ENCODE peak calls at places on chromosomes 12 and 14, in eight cellular contexts. One of them, this sample, is unnamed.

GRCh38 chr14:60488175-60488574 is 2.3 kb upstream of the C14orf39 start:
- DNase-seq in WERI-Rb-1: no peak
- DNase-seq in DND-41: no peak
- DNase-seq in astrocyte of the spinal cord: no peak
- DNase-seq in osteocyte: no peak
- DNase-seq in glutamatergic neuron: no peak
- DNase-seq in thyroid gland: no peak
- DNase-seq in epithelial cell of esophagus: no peak
- DNase-seq in this sample: no peak

GRCh38 chr14:76922599-76922998 is 96.4 kb downstream of the LRRC74A start:
- DNase-seq in WERI-Rb-1: no peak
- DNase-seq in DND-41: peak
- DNase-seq in astrocyte of the spinal cord: peak
- DNase-seq in osteocyte: no peak
- DNase-seq in glutamatergic neuron: no peak
- DNase-seq in thyroid gland: no peak
- DNase-seq in epithelial cell of esophagus: no peak
- DNase-seq in this sample: no peak

GRCh38 chr12:127809236-127809635 is 457.7 kb upstream of the TMEM132C start:
- DNase-seq in WERI-Rb-1: no peak
- DNase-seq in DND-41: no peak
- DNase-seq in astrocyte of the spinal cord: peak
- DNase-seq in osteocyte: no peak
- DNase-seq in glutamatergic neuron: no peak
- DNase-seq in thyroid gland: peak
- DNase-seq in epithelial cell of esophagus: peak
- DNase-seq in this sample: no peak

GRCh38 chr12:128791395-128792322 is 32.1 kb downstream of the SLC15A4 start:
- DNase-seq in WERI-Rb-1: no peak
- DNase-seq in DND-41: no peak
- DNase-seq in astrocyte of the spinal cord: no peak
- DNase-seq in osteocyte: no peak
- DNase-seq in glutamatergic neuron: no peak
- DNase-seq in thyroid gland: no peak
- DNase-seq in epithelial cell of esophagus: peak
- DNase-seq in this sample: peak

GRCh38 chr12:129772463-129773169 is 131.2 kb downstream of the TMEM132D start:
- DNase-seq in WERI-Rb-1: no peak
- DNase-seq in DND-41: no peak
- DNase-seq in astrocyte of the spinal cord: peak
- DNase-seq in osteocyte: no peak
- DNase-seq in glutamatergic neuron: no peak
- DNase-seq in thyroid gland: no peak
- DNase-seq in epithelial cell of esophagus: no peak
- DNase-seq in this sample: no peak

GRCh38 chr12:4031703-4032291 is 158.6 kb upstream of the PARP11 start:
- DNase-seq in WERI-Rb-1: no peak
- DNase-seq in DND-41: no peak
- DNase-seq in astrocyte of the spinal cord: no peak
- DNase-seq in osteocyte: no peak
- DNase-seq in glutamatergic neuron: no peak
- DNase-seq in thyroid gland: no peak
- DNase-seq in epithelial cell of esophagus: peak
- DNase-seq in this sample: no peak

GRCh38 chr12:114481200-114481535 is 75.2 kb upstream of the TBX5 start:
- DNase-seq in WERI-Rb-1: no peak
- DNase-seq in DND-41: no peak
- DNase-seq in astrocyte of the spinal cord: no peak
- DNase-seq in osteocyte: no peak
- DNase-seq in glutamatergic neuron: peak
- DNase-seq in thyroid gland: no peak
- DNase-seq in epithelial cell of esophagus: no peak
- DNase-seq in this sample: no peak

GRCh38 chr12:49389092-49389703 is 21.9 kb downstream of the SPATS2 start:
- DNase-seq in WERI-Rb-1: no peak
- DNase-seq in DND-41: no peak
- DNase-seq in astrocyte of the spinal cord: no peak
- DNase-seq in osteocyte: no peak
- DNase-seq in glutamatergic neuron: peak
- DNase-seq in thyroid gland: peak
- DNase-seq in epithelial cell of esophagus: no peak
- DNase-seq in this sample: peak

GRCh38 chr12:88996389-88996788 is 355.9 kb downstream of the DUSP6 start:
- DNase-seq in WERI-Rb-1: no peak
- DNase-seq in DND-41: no peak
- DNase-seq in astrocyte of the spinal cord: no peak
- DNase-seq in osteocyte: no peak
- DNase-seq in glutamatergic neuron: no peak
- DNase-seq in thyroid gland: no peak
- DNase-seq in epithelial cell of esophagus: no peak
- DNase-seq in this sample: no peak

GRCh38 chr12:27779837-27780611 is at the start of the genes KLHL42 and MANSC4:
- DNase-seq in WERI-Rb-1: peak
- DNase-seq in DND-41: peak
- DNase-seq in astrocyte of the spinal cord: peak
- DNase-seq in osteocyte: peak
- DNase-seq in glutamatergic neuron: peak
- DNase-seq in thyroid gland: peak
- DNase-seq in epithelial cell of esophagus: peak
- DNase-seq in this sample: peak

GRCh38 chr12:27614866-27615265 is 81.4 kb upstream of the REP15 start:
- DNase-seq in WERI-Rb-1: no peak
- DNase-seq in DND-41: no peak
- DNase-seq in astrocyte of the spinal cord: no peak
- DNase-seq in osteocyte: no peak
- DNase-seq in glutamatergic neuron: no peak
- DNase-seq in thyroid gland: no peak
- DNase-seq in epithelial cell of esophagus: no peak
- DNase-seq in this sample: no peak

GRCh38 chr12:3304436-3305135 is 186.4 kb upstream of the PRMT8 start:
- DNase-seq in WERI-Rb-1: no peak
- DNase-seq in DND-41: no peak
- DNase-seq in astrocyte of the spinal cord: peak
- DNase-seq in osteocyte: no peak
- DNase-seq in glutamatergic neuron: no peak
- DNase-seq in thyroid gland: peak
- DNase-seq in epithelial cell of esophagus: peak
- DNase-seq in this sample: no peak

GRCh38 chr14:60323199-60323891 is 74.3 kb downstream of the PPM1A start:
- DNase-seq in WERI-Rb-1: peak
- DNase-seq in DND-41: no peak
- DNase-seq in astrocyte of the spinal cord: no peak
- DNase-seq in osteocyte: no peak
- DNase-seq in glutamatergic neuron: peak
- DNase-seq in thyroid gland: no peak
- DNase-seq in epithelial cell of esophagus: no peak
- DNase-seq in this sample: no peak

GRCh38 chr14:89407856-89408255 is 9.2 kb downstream of the FOXN3 start:
- DNase-seq in WERI-Rb-1: no peak
- DNase-seq in DND-41: no peak
- DNase-seq in astrocyte of the spinal cord: no peak
- DNase-seq in osteocyte: no peak
- DNase-seq in glutamatergic neuron: no peak
- DNase-seq in thyroid gland: no peak
- DNase-seq in epithelial cell of esophagus: peak
- DNase-seq in this sample: no peak

GRCh38 chr14:95066427-95066986 is 90.8 kb downstream of the DICER1 start:
- DNase-seq in WERI-Rb-1: no peak
- DNase-seq in DND-41: no peak
- DNase-seq in astrocyte of the spinal cord: no peak
- DNase-seq in osteocyte: no peak
- DNase-seq in glutamatergic neuron: no peak
- DNase-seq in thyroid gland: no peak
- DNase-seq in epithelial cell of esophagus: no peak
- DNase-seq in this sample: no peak

GRCh38 chr12:102911320-102911719 is 5.7 kb downstream of the PAH start:
- DNase-seq in WERI-Rb-1: no peak
- DNase-seq in DND-41: no peak
- DNase-seq in astrocyte of the spinal cord: no peak
- DNase-seq in osteocyte: no peak
- DNase-seq in glutamatergic neuron: no peak
- DNase-seq in thyroid gland: no peak
- DNase-seq in epithelial cell of esophagus: no peak
- DNase-seq in this sample: no peak

GRCh38 chr12:94205738-94206310 is 57.4 kb downstream of the PLXNC1 start:
- DNase-seq in WERI-Rb-1: no peak
- DNase-seq in DND-41: no peak
- DNase-seq in astrocyte of the spinal cord: no peak
- DNase-seq in osteocyte: no peak
- DNase-seq in glutamatergic neuron: no peak
- DNase-seq in thyroid gland: no peak
- DNase-seq in epithelial cell of esophagus: no peak
- DNase-seq in this sample: no peak

GRCh38 chr14:26138764-26139445 is 458.9 kb downstream of the NOVA1 start:
- DNase-seq in WERI-Rb-1: no peak
- DNase-seq in DND-41: no peak
- DNase-seq in astrocyte of the spinal cord: peak
- DNase-seq in osteocyte: no peak
- DNase-seq in glutamatergic neuron: no peak
- DNase-seq in thyroid gland: no peak
- DNase-seq in epithelial cell of esophagus: peak
- DNase-seq in this sample: no peak

GRCh38 chr14:26132061-26132460 is 465.8 kb downstream of the NOVA1 start:
- DNase-seq in WERI-Rb-1: no peak
- DNase-seq in DND-41: no peak
- DNase-seq in astrocyte of the spinal cord: peak
- DNase-seq in osteocyte: no peak
- DNase-seq in glutamatergic neuron: no peak
- DNase-seq in thyroid gland: no peak
- DNase-seq in epithelial cell of esophagus: no peak
- DNase-seq in this sample: no peak

GRCh38 chr14:26137161-26137560 is 460.7 kb downstream of the NOVA1 start:
- DNase-seq in WERI-Rb-1: peak
- DNase-seq in DND-41: peak
- DNase-seq in astrocyte of the spinal cord: no peak
- DNase-seq in osteocyte: no peak
- DNase-seq in glutamatergic neuron: no peak
- DNase-seq in thyroid gland: no peak
- DNase-seq in epithelial cell of esophagus: no peak
- DNase-seq in this sample: no peak
- TF ChIP-seq CTCF in WERI-Rb-1: peak
- TF ChIP-seq CTCF in DND-41: peak
- TF ChIP-seq CTCF in astrocyte of the spinal cord: peak
- TF ChIP-seq CTCF in osteocyte: no peak
- TF ChIP-seq CTCF in glutamatergic neuron: peak
- TF ChIP-seq CTCF in thyroid gland: no peak
- TF ChIP-seq CTCF in epithelial cell of esophagus: no peak
- TF ChIP-seq CTCF in this sample: no peak

GRCh38 chr14:99034711-99035171 is 237.3 kb downstream of the BCL11B start:
- DNase-seq in WERI-Rb-1: no peak
- DNase-seq in DND-41: no peak
- DNase-seq in astrocyte of the spinal cord: no peak
- DNase-seq in osteocyte: no peak
- DNase-seq in glutamatergic neuron: no peak
- DNase-seq in thyroid gland: no peak
- DNase-seq in epithelial cell of esophagus: no peak
- DNase-seq in this sample: no peak
- TF ChIP-seq CTCF in WERI-Rb-1: peak
- TF ChIP-seq CTCF in DND-41: peak
- TF ChIP-seq CTCF in astrocyte of the spinal cord: no peak
- TF ChIP-seq CTCF in osteocyte: no peak
- TF ChIP-seq CTCF in glutamatergic neuron: no peak
- TF ChIP-seq CTCF in thyroid gland: no peak
- TF ChIP-seq CTCF in epithelial cell of esophagus: peak
- TF ChIP-seq CTCF in this sample: no peak

GRCh38 chr14:41830679-41831078 is 224.0 kb downstream of the LRFN5 start:
- DNase-seq in WERI-Rb-1: no peak
- DNase-seq in DND-41: no peak
- DNase-seq in astrocyte of the spinal cord: peak
- DNase-seq in osteocyte: no peak
- DNase-seq in glutamatergic neuron: no peak
- DNase-seq in thyroid gland: no peak
- DNase-seq in epithelial cell of esophagus: peak
- DNase-seq in this sample: no peak

GRCh38 chr14:41824441-41824840 is 217.8 kb downstream of the LRFN5 start:
- DNase-seq in WERI-Rb-1: no peak
- DNase-seq in DND-41: no peak
- DNase-seq in astrocyte of the spinal cord: no peak
- DNase-seq in osteocyte: no peak
- DNase-seq in glutamatergic neuron: no peak
- DNase-seq in thyroid gland: no peak
- DNase-seq in epithelial cell of esophagus: no peak
- DNase-seq in this sample: no peak

DNA sequence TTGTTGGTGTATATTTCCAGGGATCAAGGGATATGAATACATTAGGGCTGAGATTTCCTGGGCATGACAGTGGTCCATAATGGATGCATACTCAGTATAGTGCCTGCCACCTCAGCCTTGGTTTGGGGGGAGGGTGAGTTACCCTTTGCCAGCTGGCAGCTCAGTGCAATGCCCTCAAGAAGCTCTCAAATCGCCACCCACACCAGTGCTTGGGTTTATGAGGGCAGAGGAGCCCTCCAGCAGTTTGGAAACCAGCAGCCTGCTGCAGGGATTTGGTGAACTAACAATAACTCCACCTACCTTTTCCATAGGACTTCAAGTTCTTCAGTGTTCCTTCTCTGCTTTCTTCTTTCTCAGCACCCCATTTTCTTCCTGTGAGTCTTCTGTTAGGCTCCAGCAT is 218.9 kb downstream of the LRFN5 start:
- DNase-seq in WERI-Rb-1: no peak
- DNase-seq in DND-41: no peak
- DNase-seq in astrocyte of the spinal cord: no peak
- DNase-seq in osteocyte: no peak
- DNase-seq in glutamatergic neuron: no peak
- DNase-seq in thyroid gland: no peak
- DNase-seq in epithelial cell of esophagus: no peak
- DNase-seq in this sample: no peak
- TF ChIP-seq CTCF in WERI-Rb-1: no peak
- TF ChIP-seq CTCF in DND-41: no peak
- TF ChIP-seq CTCF in astrocyte of the spinal cord: no peak
- TF ChIP-seq CTCF in osteocyte: no peak
- TF ChIP-seq CTCF in glutamatergic neuron: no peak
- TF ChIP-seq CTCF in thyroid gland: no peak
- TF ChIP-seq CTCF in epithelial cell of esophagus: no peak
- TF ChIP-seq CTCF in this sample: no peak

DNA sequence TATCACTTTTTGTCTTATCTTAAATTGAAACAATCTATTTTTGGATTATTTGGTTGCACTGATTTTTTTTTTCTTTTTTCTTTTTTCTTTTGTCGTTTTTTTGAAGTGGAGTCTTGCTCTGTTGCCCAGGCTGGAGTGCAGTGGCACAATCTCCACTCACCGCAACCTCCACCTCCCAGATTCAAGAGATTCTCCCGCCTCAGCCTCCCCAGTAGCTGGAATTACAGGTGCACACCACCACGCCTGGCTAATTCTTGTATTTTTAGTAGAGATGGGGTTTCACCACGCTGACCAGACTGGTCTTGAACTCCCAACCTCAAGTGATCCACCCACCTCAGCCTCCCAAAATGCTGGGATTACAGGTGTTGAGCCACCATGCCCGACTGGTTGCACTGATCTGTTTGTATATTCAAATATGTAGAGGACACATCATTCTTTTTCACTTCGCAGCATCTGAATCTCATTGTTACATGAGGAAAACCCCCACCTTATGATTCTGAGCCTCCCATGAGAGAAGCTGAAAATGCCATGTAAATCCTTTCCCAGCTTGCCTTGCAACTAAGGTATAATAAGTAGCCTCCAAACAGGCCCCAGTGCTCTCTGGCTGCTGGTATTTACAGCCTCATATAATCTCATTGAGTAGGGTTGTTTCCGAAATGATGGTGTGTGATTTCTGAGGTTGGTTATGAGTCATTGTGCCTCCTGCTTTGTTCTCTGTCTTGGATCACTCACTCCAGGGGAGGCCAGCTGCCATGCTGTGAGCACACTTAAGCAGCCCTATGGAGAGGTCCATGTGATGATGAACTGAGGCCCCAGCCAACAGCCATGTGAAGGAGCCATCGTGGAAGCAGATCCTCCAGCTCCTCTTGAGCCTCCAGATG is 5.2 kb upstream of the HSP90B1 start:
- DNase-seq in WERI-Rb-1: no peak
- DNase-seq in DND-41: no peak
- DNase-seq in astrocyte of the spinal cord: peak
- DNase-seq in osteocyte: no peak
- DNase-seq in glutamatergic neuron: no peak
- DNase-seq in thyroid gland: no peak
- DNase-seq in epithelial cell of esophagus: peak
- DNase-seq in this sample: no peak
- TF ChIP-seq CTCF in WERI-Rb-1: no peak
- TF ChIP-seq CTCF in DND-41: no peak
- TF ChIP-seq CTCF in astrocyte of the spinal cord: no peak
- TF ChIP-seq CTCF in osteocyte: no peak
- TF ChIP-seq CTCF in glutamatergic neuron: no peak
- TF ChIP-seq CTCF in thyroid gland: no peak
- TF ChIP-seq CTCF in epithelial cell of esophagus: no peak
- TF ChIP-seq CTCF in this sample: no peak